ENCODE peak calls at places on chromosomes 3 and 15, in four cellular contexts. X is HepG2, E is SK-N-SH, U is H1. A is an unnamed sample.

GRCh38 chr15:22913646-22914380 is 66.4 kb downstream of the CYFIP1 start:
- DNase-seq in X (no peak), E (no peak), U (no peak), A (no peak)

GRCh38 chr3:71579301-71579933 is 4.1 kb downstream of the FOXP1 start:
- DNase-seq in X (no peak), E (no peak), U (no peak), A (no peak)

GRCh38 chr15:84625125-84625524 is 24.3 kb downstream of the ZSCAN2 start:
- DNase-seq in X (no peak), E (no peak), U (no peak), A (no peak)

GRCh38 chr3:8954938-8955763 is 8.1 kb downstream of the RAD18 start:
- DNase-seq in X (no peak), E (no peak), U (no peak), A (peak; percentile 56)

GRCh38 chr3:190562866-190563525 is 49.1 kb downstream of the IL1RAP start:
- DNase-seq in X (no peak), E (no peak), U (no peak), A (no peak)

GRCh38 chr3:72071624-72072023 is 286.7 kb upstream of the PROK2 start:
- DNase-seq in X (no peak), E (no peak), U (no peak), A (no peak)

GRCh38 chr3:188204516-188204915 is 50.6 kb downstream of the LPP start:
- DNase-seq in X (no peak), E (no peak), U (no peak), A (no peak)

GRCh38 chr15:84112025-84112424 is 123.5 kb upstream of the GOLGA6L4 start:
- DNase-seq in X (no peak), E (no peak), U (no peak), A (no peak)

GRCh38 chr15:94970096-94970495 is 738.7 kb downstream of the MCTP2 start:
- DNase-seq in X (no peak), E (no peak), U (no peak), A (no peak)

GRCh38 chr15:94970831-94971230 is 739.5 kb downstream of the MCTP2 start:
- DNase-seq in X (no peak), E (no peak), U (no peak), A (no peak)

GRCh38 chr15:94968133-94968532 is 736.8 kb downstream of the MCTP2 start:
- DNase-seq in X (no peak), E (no peak), U (no peak), A (no peak)

GRCh38 chr15:94972314-94972713 is 741.0 kb downstream of the MCTP2 start:
- DNase-seq in X (no peak), E (no peak), U (no peak), A (no peak)
- TF ChIP-seq TAF1 in X (no peak), E (no peak), U (no peak), A (no peak)

DNA sequence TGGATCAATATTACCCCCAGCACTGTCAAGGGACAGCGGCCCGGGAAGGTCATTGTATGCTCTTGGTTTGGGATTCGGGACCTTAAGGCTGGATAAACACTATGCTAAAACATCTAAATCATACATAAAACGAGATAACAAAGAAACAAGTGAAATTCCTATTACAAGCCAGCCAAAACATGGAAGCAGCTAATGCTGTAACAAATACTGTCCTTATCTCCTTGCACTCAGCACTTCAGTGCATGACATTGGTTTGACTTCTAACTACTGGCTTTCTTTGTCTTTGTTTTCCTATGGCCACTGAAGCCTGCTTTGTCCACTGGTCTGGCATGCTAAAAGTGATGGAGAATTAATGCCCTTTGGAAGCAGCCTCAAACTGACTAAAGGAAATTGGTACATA is 516.4 kb upstream of the DPH6 start:
- DNase-seq in X (no peak), E (no peak), U (no peak), A (no peak)
- TF ChIP-seq RAD21 in X (no peak), E (no peak), U (no peak), A (no peak)

DNA sequence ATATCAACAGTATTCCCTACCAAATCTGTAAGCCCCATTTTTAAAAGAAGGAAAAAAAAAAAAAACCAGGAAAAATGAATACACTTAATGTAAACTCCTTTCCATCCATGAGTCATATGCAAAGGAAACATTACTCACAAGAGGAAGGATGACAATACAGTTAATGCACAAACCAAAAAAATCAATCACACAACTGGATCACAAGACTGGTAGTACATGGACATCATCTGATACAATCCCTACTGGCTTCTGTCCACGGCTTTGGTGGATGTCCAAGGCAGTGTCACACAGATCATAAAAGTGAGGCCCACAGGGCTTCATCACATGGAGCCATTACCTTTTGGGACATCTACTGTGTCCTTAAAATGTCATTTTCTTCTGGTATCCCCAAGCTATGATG is 44.0 kb downstream of the SUCLG2 start:
- DNase-seq in X (peak; percentile 35), E (no peak), U (no peak), A (no peak)
- TF ChIP-seq TAF1 in X (no peak), E (no peak), U (no peak), A (no peak)

GRCh38 chr15:66359740-66360139 is 3.3 kb upstream of the TIPIN start:
- DNase-seq in X (peak; percentile 70), E (no peak), U (no peak), A (peak; percentile 24)
- TF ChIP-seq RAD21 in X (no peak), E (no peak), U (no peak), A (no peak)

GRCh38 chr15:49887604-49888340 is 231.3 kb downstream of the ATP8B4 start:
- DNase-seq in X (no peak), E (peak; percentile 58), U (no peak), A (no peak)

GRCh38 chr15:49877871-49878511 is 241.0 kb downstream of the ATP8B4 start:
- DNase-seq in X (no peak), E (no peak), U (no peak), A (no peak)

GRCh38 chr15:49881433-49881832 is 237.6 kb downstream of the ATP8B4 start:
- DNase-seq in X (no peak), E (no peak), U (no peak), A (no peak)

GRCh38 chr15:49881866-49882265 is 237.2 kb downstream of the ATP8B4 start:
- DNase-seq in X (no peak), E (no peak), U (no peak), A (no peak)

DNA sequence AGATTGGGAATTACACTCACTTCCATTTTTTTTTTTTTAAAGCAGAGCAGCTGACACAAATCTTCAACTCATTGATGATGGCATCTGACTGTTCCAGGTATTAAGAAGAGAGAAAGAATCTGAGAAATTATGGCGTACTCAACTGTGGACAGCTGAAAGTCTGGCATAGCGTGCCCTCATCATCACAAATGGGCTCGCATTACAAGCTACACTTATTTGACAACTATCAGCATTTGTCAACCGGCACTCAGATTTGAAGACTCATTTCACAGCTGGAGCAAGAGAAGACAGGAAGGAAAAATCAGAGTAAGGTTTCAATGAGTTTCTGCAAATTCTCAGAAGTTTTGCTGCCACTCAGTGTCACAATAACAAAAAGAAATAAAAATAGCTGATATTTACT is 235.9 kb downstream of the ATP8B4 start:
- DNase-seq in X (no peak), E (no peak), U (no peak), A (no peak)
- TF ChIP-seq TAF1 in X (no peak), E (no peak), U (no peak), A (no peak)

DNA sequence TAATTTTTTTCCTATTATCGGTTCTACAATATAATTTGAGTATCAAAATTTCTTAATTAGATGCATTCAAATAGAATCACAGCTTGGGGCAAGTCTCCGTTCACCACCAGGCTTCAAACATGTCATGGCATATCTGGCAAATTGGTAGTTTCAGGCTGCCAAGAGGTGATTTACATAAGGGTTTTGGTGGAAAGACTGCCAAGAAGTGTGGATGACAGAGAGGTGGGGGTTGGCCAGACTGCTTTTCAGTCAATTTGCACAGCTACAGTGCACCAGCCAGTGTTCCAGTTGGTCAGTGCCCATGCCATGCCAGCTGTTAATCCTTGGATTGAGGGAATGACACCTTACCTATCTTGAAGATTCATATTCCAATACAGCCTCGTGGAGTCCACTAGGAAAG is 8.4 kb upstream of the GSK3B start:
- DNase-seq in X (no peak), E (no peak), U (no peak), A (no peak)
- TF ChIP-seq RAD21 in X (no peak), E (no peak), U (no peak), A (no peak)

GRCh38 chr3:43758826-43759225 is 68.1 kb downstream of the ABHD5 start:
- DNase-seq in X (no peak), E (no peak), U (no peak), A (no peak)
- TF ChIP-seq TAF1 in X (no peak), E (no peak), U (no peak), A (no peak)

GRCh38 chr15:70356062-70356860 is 258.5 kb upstream of the TLE3 start:
- DNase-seq in X (no peak), E (no peak), U (no peak), A (no peak)
- TF ChIP-seq RAD21 in X (no peak), E (no peak), U (no peak), A (no peak)

GRCh38 chr15:39947401-39948197 is 13.7 kb downstream of the EIF2AK4 start:
- DNase-seq in X (no peak), E (no peak), U (no peak), A (no peak)

GRCh38 chr15:39946862-39947261 is 12.9 kb downstream of the EIF2AK4 start:
- DNase-seq in X (no peak), E (no peak), U (no peak), A (no peak)

GRCh38 chr15:39942753-39943150 is 8.8 kb downstream of the EIF2AK4 start:
- DNase-seq in X (no peak), E (no peak), U (no peak), A (no peak)

GRCh38 chr15:39942101-39942752 is 8.3 kb downstream of the EIF2AK4 start:
- DNase-seq in X (no peak), E (no peak), U (no peak), A (no peak)

GRCh38 chr15:39944711-39945110 is 10.8 kb downstream of the EIF2AK4 start:
- DNase-seq in X (no peak), E (no peak), U (no peak), A (no peak)
- TF ChIP-seq TAF1 in X (no peak), E (no peak), U (no peak), A (no peak)

GRCh38 chr3:127970966-127971592 is 56.0 kb downstream of the KBTBD12 start:
- DNase-seq in X (peak; percentile 34), E (peak; percentile 51), U (no peak), A (peak; percentile 26)
- TF ChIP-seq RAD21 in X (no peak), E (peak; percentile 91), U (peak; percentile 85), A (peak; percentile 94)